ENCODE peak calls at places on chromosomes 5 and 9, in four cellular contexts. One of them, this sample, is unnamed.
A peak's percentile ranks its signal among the peaks of the same experiment; 100 is the strongest.

GRCh38 chr5:145987871-145988270 is 51.5 kb downstream of the SH3RF2 start:
- DNase-seq in activated naive CD4-positive, alpha-beta T cell treated with anti-CD3 and anti-CD28 coated beads, Interleukin-2, amount 50 U/mL, for 72 hours: no peak
- DNase-seq in activated T-cell treated with anti-CD3 and anti-CD28 coated beads for 1 hour: no peak
- DNase-seq in T-helper 1 cell: no peak
- DNase-seq in this sample: no peak

GRCh38 chr9:91843623-91844111 is 106.4 kb downstream of the ROR2 start:
- DNase-seq in activated naive CD4-positive, alpha-beta T cell treated with anti-CD3 and anti-CD28 coated beads, Interleukin-2, amount 50 U/mL, for 72 hours: no peak
- DNase-seq in activated T-cell treated with anti-CD3 and anti-CD28 coated beads for 1 hour: no peak
- DNase-seq in T-helper 1 cell: no peak
- DNase-seq in this sample: no peak

GRCh38 chr9:31034311-31034710 is 1350.1 kb upstream of the ACO1 start:
- DNase-seq in activated naive CD4-positive, alpha-beta T cell treated with anti-CD3 and anti-CD28 coated beads, Interleukin-2, amount 50 U/mL, for 72 hours: no peak
- DNase-seq in activated T-cell treated with anti-CD3 and anti-CD28 coated beads for 1 hour: no peak
- DNase-seq in T-helper 1 cell: no peak
- DNase-seq in this sample: no peak

GRCh38 chr9:91034521-91034920 is 232.9 kb downstream of the SYK start:
- DNase-seq in activated naive CD4-positive, alpha-beta T cell treated with anti-CD3 and anti-CD28 coated beads, Interleukin-2, amount 50 U/mL, for 72 hours: no peak
- DNase-seq in activated T-cell treated with anti-CD3 and anti-CD28 coated beads for 1 hour: no peak
- DNase-seq in T-helper 1 cell: no peak
- DNase-seq in this sample: no peak

GRCh38 chr9:135927195-135928013 is 20.1 kb upstream of the CAMSAP1 start:
- DNase-seq in activated naive CD4-positive, alpha-beta T cell treated with anti-CD3 and anti-CD28 coated beads, Interleukin-2, amount 50 U/mL, for 72 hours: no peak
- DNase-seq in activated T-cell treated with anti-CD3 and anti-CD28 coated beads for 1 hour: no peak
- DNase-seq in T-helper 1 cell: no peak
- DNase-seq in this sample: no peak

GRCh38 chr9:72665421-72665820 is 144.0 kb downstream of the TMC1 start:
- DNase-seq in activated naive CD4-positive, alpha-beta T cell treated with anti-CD3 and anti-CD28 coated beads, Interleukin-2, amount 50 U/mL, for 72 hours: no peak
- DNase-seq in activated T-cell treated with anti-CD3 and anti-CD28 coated beads for 1 hour: no peak
- DNase-seq in T-helper 1 cell: no peak
- DNase-seq in this sample: no peak

GRCh38 chr5:151589878-151590570 is 1.1 kb downstream of the FAT2 start:
- DNase-seq in activated naive CD4-positive, alpha-beta T cell treated with anti-CD3 and anti-CD28 coated beads, Interleukin-2, amount 50 U/mL, for 72 hours: no peak
- DNase-seq in activated T-cell treated with anti-CD3 and anti-CD28 coated beads for 1 hour: no peak
- DNase-seq in T-helper 1 cell: no peak
- DNase-seq in this sample: no peak

GRCh38 chr5:13708432-13708831 is 236.1 kb downstream of the DNAH5 start:
- DNase-seq in activated naive CD4-positive, alpha-beta T cell treated with anti-CD3 and anti-CD28 coated beads, Interleukin-2, amount 50 U/mL, for 72 hours: no peak
- DNase-seq in activated T-cell treated with anti-CD3 and anti-CD28 coated beads for 1 hour: no peak
- DNase-seq in T-helper 1 cell: no peak
- DNase-seq in this sample: no peak

GRCh38 chr5:97764700-97765099 is 581.7 kb upstream of the RIOK2 start:
- DNase-seq in activated naive CD4-positive, alpha-beta T cell treated with anti-CD3 and anti-CD28 coated beads, Interleukin-2, amount 50 U/mL, for 72 hours: no peak
- DNase-seq in activated T-cell treated with anti-CD3 and anti-CD28 coated beads for 1 hour: no peak
- DNase-seq in T-helper 1 cell: no peak
- DNase-seq in this sample: no peak

GRCh38 chr5:33148076-33148501 is 292.7 kb upstream of the TARS1 start:
- DNase-seq in activated naive CD4-positive, alpha-beta T cell treated with anti-CD3 and anti-CD28 coated beads, Interleukin-2, amount 50 U/mL, for 72 hours: no peak
- DNase-seq in activated T-cell treated with anti-CD3 and anti-CD28 coated beads for 1 hour: no peak
- DNase-seq in T-helper 1 cell: no peak
- DNase-seq in this sample: no peak

GRCh38 chr9:89639367-89639795 is 34.6 kb downstream of the GADD45G start:
- DNase-seq in activated naive CD4-positive, alpha-beta T cell treated with anti-CD3 and anti-CD28 coated beads, Interleukin-2, amount 50 U/mL, for 72 hours: no peak
- DNase-seq in activated T-cell treated with anti-CD3 and anti-CD28 coated beads for 1 hour: no peak
- DNase-seq in T-helper 1 cell: no peak
- DNase-seq in this sample: no peak

GRCh38 chr9:35795701-35796100 is 4.3 kb downstream of the NPR2 start:
- DNase-seq in activated naive CD4-positive, alpha-beta T cell treated with anti-CD3 and anti-CD28 coated beads, Interleukin-2, amount 50 U/mL, for 72 hours: no peak
- DNase-seq in activated T-cell treated with anti-CD3 and anti-CD28 coated beads for 1 hour: no peak
- DNase-seq in T-helper 1 cell: no peak
- DNase-seq in this sample: no peak

GRCh38 chr5:96459313-96460109 is 26.5 kb upstream of the PCSK1 start:
- DNase-seq in activated naive CD4-positive, alpha-beta T cell treated with anti-CD3 and anti-CD28 coated beads, Interleukin-2, amount 50 U/mL, for 72 hours: no peak
- DNase-seq in activated T-cell treated with anti-CD3 and anti-CD28 coated beads for 1 hour: no peak
- DNase-seq in T-helper 1 cell: no peak
- DNase-seq in this sample: no peak

GRCh38 chr5:138933522-138934290 is 58.6 kb upstream of the LRRTM2 start:
- DNase-seq in activated naive CD4-positive, alpha-beta T cell treated with anti-CD3 and anti-CD28 coated beads, Interleukin-2, amount 50 U/mL, for 72 hours: no peak
- DNase-seq in activated T-cell treated with anti-CD3 and anti-CD28 coated beads for 1 hour: no peak
- DNase-seq in T-helper 1 cell: no peak
- DNase-seq in this sample: no peak

GRCh38 chr5:146732966-146733365 is 145.6 kb downstream of the PPP2R2B start:
- DNase-seq in activated naive CD4-positive, alpha-beta T cell treated with anti-CD3 and anti-CD28 coated beads, Interleukin-2, amount 50 U/mL, for 72 hours: no peak
- DNase-seq in activated T-cell treated with anti-CD3 and anti-CD28 coated beads for 1 hour: no peak
- DNase-seq in T-helper 1 cell: no peak
- DNase-seq in this sample: no peak

GRCh38 chr5:128413356-128413755 is 124.7 kb downstream of the FBN2 start:
- DNase-seq in activated naive CD4-positive, alpha-beta T cell treated with anti-CD3 and anti-CD28 coated beads, Interleukin-2, amount 50 U/mL, for 72 hours: no peak
- DNase-seq in activated T-cell treated with anti-CD3 and anti-CD28 coated beads for 1 hour: no peak
- DNase-seq in T-helper 1 cell: no peak
- DNase-seq in this sample: no peak

GRCh38 chr5:181050016-181050415 is 9.9 kb downstream of the BTNL9 start:
- DNase-seq in activated naive CD4-positive, alpha-beta T cell treated with anti-CD3 and anti-CD28 coated beads, Interleukin-2, amount 50 U/mL, for 72 hours: no peak
- DNase-seq in activated T-cell treated with anti-CD3 and anti-CD28 coated beads for 1 hour: no peak
- DNase-seq in T-helper 1 cell: no peak
- DNase-seq in this sample: no peak

GRCh38 chr5:30832519-30832918 is 361.0 kb upstream of the CDH6 start:
- DNase-seq in activated naive CD4-positive, alpha-beta T cell treated with anti-CD3 and anti-CD28 coated beads, Interleukin-2, amount 50 U/mL, for 72 hours: no peak
- DNase-seq in activated T-cell treated with anti-CD3 and anti-CD28 coated beads for 1 hour: no peak
- DNase-seq in T-helper 1 cell: no peak
- DNase-seq in this sample: no peak

GRCh38 chr9:127612993-127613954 is 1.2 kb downstream of the STXBP1 start:
- DNase-seq in activated naive CD4-positive, alpha-beta T cell treated with anti-CD3 and anti-CD28 coated beads, Interleukin-2, amount 50 U/mL, for 72 hours: peak; percentile 42
- DNase-seq in activated T-cell treated with anti-CD3 and anti-CD28 coated beads for 1 hour: peak; percentile 14
- DNase-seq in T-helper 1 cell: peak; percentile 24
- DNase-seq in this sample: peak; percentile 9

GRCh38 chr9:75422939-75423522 is 334.7 kb downstream of the OSTF1 start:
- DNase-seq in activated naive CD4-positive, alpha-beta T cell treated with anti-CD3 and anti-CD28 coated beads, Interleukin-2, amount 50 U/mL, for 72 hours: no peak
- DNase-seq in activated T-cell treated with anti-CD3 and anti-CD28 coated beads for 1 hour: no peak
- DNase-seq in T-helper 1 cell: no peak
- DNase-seq in this sample: no peak

GRCh38 chr5:43874772-43875171 is 271.8 kb downstream of the NNT start:
- DNase-seq in activated naive CD4-positive, alpha-beta T cell treated with anti-CD3 and anti-CD28 coated beads, Interleukin-2, amount 50 U/mL, for 72 hours: no peak
- DNase-seq in activated T-cell treated with anti-CD3 and anti-CD28 coated beads for 1 hour: no peak
- DNase-seq in T-helper 1 cell: no peak
- DNase-seq in this sample: no peak

GRCh38 chr5:53343187-53343586 is 137.2 kb upstream of the FST start:
- DNase-seq in activated naive CD4-positive, alpha-beta T cell treated with anti-CD3 and anti-CD28 coated beads, Interleukin-2, amount 50 U/mL, for 72 hours: no peak
- DNase-seq in activated T-cell treated with anti-CD3 and anti-CD28 coated beads for 1 hour: no peak
- DNase-seq in T-helper 1 cell: no peak
- DNase-seq in this sample: no peak

GRCh38 chr5:80238078-80238477 is 17.8 kb downstream of the SERINC5 start:
- DNase-seq in activated naive CD4-positive, alpha-beta T cell treated with anti-CD3 and anti-CD28 coated beads, Interleukin-2, amount 50 U/mL, for 72 hours: no peak
- DNase-seq in activated T-cell treated with anti-CD3 and anti-CD28 coated beads for 1 hour: no peak
- DNase-seq in T-helper 1 cell: no peak
- DNase-seq in this sample: no peak

GRCh38 chr9:2017459-2018161 is 2.5 kb downstream of the SMARCA2 start:
- DNase-seq in activated naive CD4-positive, alpha-beta T cell treated with anti-CD3 and anti-CD28 coated beads, Interleukin-2, amount 50 U/mL, for 72 hours: peak; percentile 62
- DNase-seq in activated T-cell treated with anti-CD3 and anti-CD28 coated beads for 1 hour: peak; percentile 72
- DNase-seq in T-helper 1 cell: peak; percentile 77
- DNase-seq in this sample: peak; percentile 71

GRCh38 chr5:849651-850301 is 1.0 kb downstream of the ZDHHC11 start:
- DNase-seq in activated naive CD4-positive, alpha-beta T cell treated with anti-CD3 and anti-CD28 coated beads, Interleukin-2, amount 50 U/mL, for 72 hours: no peak
- DNase-seq in activated T-cell treated with anti-CD3 and anti-CD28 coated beads for 1 hour: no peak
- DNase-seq in T-helper 1 cell: no peak
- DNase-seq in this sample: no peak

This sample was measured in activated T-helper 9 cell treated with anti-CD3 and anti-CD28 coated beads, Interleukin-2, amount 50 U/mL, for 16 hours.